ENCODE peak calls at places on chromosomes 4 and X, in four cellular contexts. P is PC-3, L is GM23248, I is SK-N-SH. U is an unnamed sample. For H3K79me2, the result is how much of the 10 kb centered on the place peaks cover.

GRCh38 chrX:13659057-13659456 is 6.1 kb downstream of the TCEANC start:
- DNase-seq in I (no peak), L (peak), P (peak), U (no peak)

GRCh38 chr4:148007303-148007702 is 275.4 kb downstream of the ARHGAP10 start:
- DNase-seq in I (no peak), L (peak), P (peak), U (no peak)

GRCh38 chr4:5890063-5890727 is 2.7 kb downstream of the CRMP1 start:
- DNase-seq in P (no peak), L (no peak), I (peak), U (peak)

GRCh38 chr4:16969696-16970135 is 71.3 kb upstream of the LDB2 start:
- DNase-seq in L (peak), I (no peak), P (peak), U (no peak)

GRCh38 chrX:146054311-146054710 is 236.7 kb downstream of the SLITRK2 start:
- DNase-seq in I (no peak), L (no peak), P (no peak), U (no peak)

GRCh38 chr4:173538148-173538902 is 8.3 kb upstream of the HAND2 start:
- DNase-seq in I (peak), L (peak), P (no peak), U (peak)

GRCh38 chrX:50618788-50619558 is 148.3 kb upstream of the DGKK start:
- DNase-seq in P (no peak), L (peak), I (no peak), U (peak)

GRCh38 chr4:146381263-146381872 is 140.4 kb downstream of the SLC10A7 start:
- DNase-seq in P (no peak), I (peak), L (no peak), U (peak)

GRCh38 chrX:106899276-106899675 is 3.9 kb downstream of the RIPPLY1 start:
- DNase-seq in P (no peak), I (no peak), L (no peak), U (no peak)

GRCh38 chr4:14196141-14196540 is 568.6 kb upstream of the BOD1L1 start:
- DNase-seq in I (no peak), P (peak), L (peak), U (peak)

GRCh38 chr4:151409470-151410313 is 716 bp downstream of the FHIP1A start:
- DNase-seq in L (no peak), I (peak), P (peak), U (peak)

GRCh38 chr4:91288702-91289311 is 1015.0 kb upstream of the GRID2 start:
- DNase-seq in L (no peak), P (no peak), I (no peak), U (peak)

GRCh38 chrX:45778621-45779020 is 577.9 kb upstream of the DIPK2B start:
- DNase-seq in I (no peak), L (peak), P (no peak), U (no peak)

GRCh38 chr4:150970685-150971151 is 44.4 kb downstream of the LRBA start:
- DNase-seq in I (no peak), L (no peak), P (no peak), U (no peak)

GRCh38 chrX:135345328-135345645 is 36.0 kb downstream of the ETDC start:
- DNase-seq in L (peak), P (peak), I (peak), U (no peak)

GRCh38 chr4:12399781-12400180 is 971.1 kb upstream of the HS3ST1 start:
- DNase-seq in L (no peak), P (no peak), I (no peak), U (no peak)

GRCh38 chr4:153342751-153343552 is 1.5 kb upstream of the MND1 start:
- DNase-seq in L (no peak), I (no peak), P (no peak), U (no peak)

GRCh38 chrX:68832101-68832416 is 3.2 kb downstream of the EFNB1 start:
- DNase-seq in I (peak), L (peak), P (peak), U (peak)

GRCh38 chr4:94889523-94889922 is 131.8 kb downstream of the BMPR1B start:
- DNase-seq in P (no peak), I (no peak), L (no peak), U (no peak)

GRCh38 chr4:166153539-166153938 is 280.5 kb downstream of the TLL1 start:
- DNase-seq in P (no peak), L (peak), I (no peak), U (no peak)

GRCh38 chrX:17632942-17633341 is 104.4 kb upstream of the SCML1 start:
- DNase-seq in L (peak), P (peak), I (no peak), U (no peak)

GRCh38 chr4:52358855-52359254 is 300.2 kb downstream of the USP46 start:
- DNase-seq in I (no peak), L (no peak), P (no peak), U (no peak)

GRCh38 chr4:17327587-17327986 is 184.3 kb downstream of the QDPR start:
- DNase-seq in P (no peak), L (peak), I (no peak), U (no peak)

GRCh38 chrX:129403974-129404669 is 119.2 kb downstream of the SMARCA1 start:
- DNase-seq in I (no peak), L (no peak), P (no peak), U (no peak)

GRCh38 chrX:8731579-8732395 is at the start of gene ANOS1:
- DNase-seq in I (peak), P (peak), L (peak), U (peak)

GRCh38 chr4:135249006-135249405 is 1047.4 kb upstream of the PABPC4L start:
- DNase-seq in I (no peak), P (no peak), L (no peak), U (peak)

GRCh38 chr4:48033825-48034413 is 17.3 kb downstream of the NIPAL1 start:
- DNase-seq in I (peak), P (peak), L (peak), U (peak)

GRCh38 chr4:120683902-120684540 is 238.5 kb downstream of the PRDM5 start:
- DNase-seq in I (no peak), L (no peak), P (no peak), U (no peak)

GRCh38 chrX:26262121-26262523 is 46.2 kb downstream of the MAGEB5 start:
- DNase-seq in P (peak), L (no peak), I (no peak), U (no peak)

GRCh38 chrX:106726485-106727437 is at the start of gene RNF128:
- DNase-seq in P (peak), L (peak), I (peak), U (peak)

GRCh38 chr4:53633608-53634007 is 42.3 kb upstream of the LNX1 start:
- DNase-seq in I (no peak), L (peak), P (no peak), U (no peak)

GRCh38 chr4:17232575-17233253 is 279.2 kb downstream of the QDPR start:
- DNase-seq in P (no peak), I (peak), L (peak), U (peak)

GRCh38 chr4:2415881-2416563 is 2.4 kb downstream of the ZFYVE28 start:
- DNase-seq in I (no peak), P (no peak), L (no peak), U (no peak)

GRCh38 chr4:2412885-2413716 is 5.3 kb downstream of the ZFYVE28 start:
- DNase-seq in P (peak), L (peak), I (peak), U (peak)

GRCh38 chr4:2412534-2412884 is 5.9 kb downstream of the ZFYVE28 start:
- DNase-seq in I (no peak), P (peak), L (no peak), U (no peak)

GRCh38 chr4:2415213-2415612 is 3.2 kb downstream of the ZFYVE28 start:
- DNase-seq in L (no peak), I (no peak), P (no peak), U (no peak)

DNA sequence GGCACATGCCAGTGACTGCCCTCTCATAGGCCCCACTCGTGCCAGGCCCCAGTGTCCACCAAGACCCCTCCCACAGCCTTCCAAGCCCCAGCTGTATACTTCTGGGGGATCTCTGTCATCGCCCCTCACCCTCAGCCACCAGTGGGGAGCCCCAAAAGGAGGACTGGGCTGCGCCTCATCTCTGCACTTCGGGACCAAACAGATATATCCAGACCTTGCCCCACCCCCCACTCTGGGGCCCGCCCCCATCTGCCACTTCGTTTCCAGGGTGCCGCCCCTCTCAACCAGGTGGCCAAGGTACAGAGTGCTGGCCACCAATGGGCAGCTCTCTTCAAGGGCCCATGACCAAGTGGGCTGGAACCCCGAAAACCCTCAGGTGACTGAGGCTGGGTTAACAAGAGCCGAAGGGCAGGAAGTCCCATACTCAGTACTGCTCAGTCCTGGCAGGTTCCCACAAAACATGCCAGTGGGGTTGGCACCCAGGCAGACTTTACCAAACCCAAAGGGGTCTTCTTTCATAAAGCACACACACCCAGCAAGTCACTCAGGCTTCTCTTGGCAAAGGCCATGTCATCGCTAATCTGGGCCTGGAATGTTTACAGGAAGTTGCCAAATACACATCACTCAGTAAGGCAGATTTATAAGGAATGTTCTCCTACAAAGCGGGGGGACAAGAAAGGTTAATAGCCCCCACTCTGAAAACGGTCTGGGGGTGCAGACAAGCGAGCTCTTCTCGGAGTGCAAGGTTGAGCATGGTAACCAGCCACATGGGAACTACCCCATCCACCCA is 4.4 kb downstream of the ZFYVE28 start:
- DNase-seq in L (peak), I (no peak), P (peak), U (peak)
- H3K79me2 ChIP-seq in L (under half), I (under half), P (under half), U (under half)

GRCh38 chr4:7828926-7829325 is 110.7 kb downstream of the AFAP1 start:
- DNase-seq in L (peak), P (no peak), I (no peak), U (no peak)
- H3K79me2 ChIP-seq in L (half or more), P (half or more), I (half or more), U (under half)

GRCh38 chr4:98929341-98930267 is 671 bp upstream of the EIF4E start:
- DNase-seq in I (peak), P (peak), L (peak), U (peak)

GRCh38 chr4:98930311-98930865 is 1.5 kb upstream of the EIF4E start:
- DNase-seq in P (no peak), L (no peak), I (no peak), U (no peak)

GRCh38 chr4:98935633-98936032 is 6.7 kb upstream of the EIF4E start:
- DNase-seq in I (no peak), P (no peak), L (no peak), U (no peak)

GRCh38 chr4:98928505-98929340 is at the start of gene EIF4E:
- DNase-seq in I (peak), L (peak), P (peak), U (peak)

GRCh38 chr4:98932539-98932938 is 3.6 kb upstream of the EIF4E start:
- DNase-seq in L (peak), P (peak), I (no peak), U (no peak)
- H3K79me2 ChIP-seq in L (under half), P (under half), I (under half), U (under half)

GRCh38 chr4:87209696-87210095 is 10.7 kb downstream of the KLHL8 start:
- DNase-seq in P (no peak), I (no peak), L (peak), U (no peak)
- H3K79me2 ChIP-seq in P (under half), I (under half), L (half or more), U (under half)

GRCh38 chr4:110190249-110190648 is 8.2 kb downstream of the ELOVL6 start:
- DNase-seq in I (no peak), L (no peak), P (no peak), U (no peak)
- H3K79me2 ChIP-seq in I (under half), L (under half), P (under half), U (half or more)